ENCODE peak calls at places on chromosomes 5 and 9, in nine cellular contexts. E, G, L, C, X, A, D, I and K are unnamed samples.

GRCh38 chr5:141734501-141735231 is 52.6 kb upstream of the ARAP3 start:
- DNase-seq in E (peak), G (peak), L (peak), C (peak), X (no peak), A (peak), D (peak), I (peak), K (peak)

GRCh38 chr9:107361816-107362215 is 78.7 kb downstream of the RAD23B start:
- DNase-seq in E (no peak), G (no peak), L (no peak), C (no peak), X (no peak), A (peak), D (no peak), I (no peak), K (no peak)

GRCh38 chr9:88745281-88746001 is 210.5 kb downstream of the NXNL2 start:
- DNase-seq in E (peak), G (no peak), L (no peak), C (no peak), X (no peak), A (no peak), D (peak), I (peak), K (no peak)

GRCh38 chr9:96232539-96233241 is 69.3 kb downstream of the HSD17B3 start:
- DNase-seq in E (peak), G (peak), L (peak), C (no peak), X (no peak), A (peak), D (peak), I (peak), K (peak)

GRCh38 chr9:89978185-89978584 is 373.4 kb downstream of the GADD45G start:
- DNase-seq in E (no peak), G (peak), L (no peak), C (no peak), X (no peak), A (no peak), D (peak), I (no peak), K (peak)

GRCh38 chr9:92206490-92206889 is 87.0 kb downstream of the IARS1 start:
- DNase-seq in E (no peak), G (no peak), L (no peak), C (no peak), X (no peak), A (no peak), D (peak), I (no peak), K (no peak)

GRCh38 chr9:89476546-89476945 is 21.4 kb downstream of the SEMA4D start:
- DNase-seq in E (no peak), G (no peak), L (no peak), C (no peak), X (no peak), A (no peak), D (no peak), I (no peak), K (no peak)

GRCh38 chr9:123445981-123446610 is 90.1 kb downstream of the CRB2 start:
- DNase-seq in E (no peak), G (no peak), L (no peak), C (no peak), X (no peak), A (no peak), D (peak), I (no peak), K (no peak)

GRCh38 chr5:53403758-53404157 is 76.7 kb upstream of the FST start:
- DNase-seq in E (no peak), G (no peak), L (no peak), C (no peak), X (no peak), A (no peak), D (no peak), I (no peak), K (no peak)

GRCh38 chr5:132019857-132020555 is 8.5 kb upstream of the ACSL6 start:
- DNase-seq in E (no peak), G (no peak), L (no peak), C (no peak), X (no peak), A (peak), D (no peak), I (no peak), K (peak)

GRCh38 chr9:13860926-13861325 is 453.0 kb downstream of the NFIB start:
- DNase-seq in E (no peak), G (no peak), L (no peak), C (no peak), X (no peak), A (no peak), D (no peak), I (no peak), K (no peak)

GRCh38 chr5:180391276-180391675 is 38.1 kb upstream of the GFPT2 start:
- DNase-seq in E (peak), G (no peak), L (no peak), C (no peak), X (no peak), A (no peak), D (no peak), I (no peak), K (no peak)

GRCh38 chr9:109181284-109181683 is 14.2 kb upstream of the FRRS1L start:
- DNase-seq in E (no peak), G (no peak), L (no peak), C (peak), X (no peak), A (no peak), D (no peak), I (no peak), K (no peak)

GRCh38 chr5:122896598-122897282 is 51.3 kb downstream of the SNX24 start:
- DNase-seq in E (no peak), G (no peak), L (peak), C (no peak), X (no peak), A (peak), D (peak), I (no peak), K (peak)

GRCh38 chr9:89414670-89415069 is 83.2 kb downstream of the SEMA4D start:
- DNase-seq in E (no peak), G (no peak), L (no peak), C (no peak), X (no peak), A (no peak), D (no peak), I (no peak), K (no peak)

GRCh38 chr5:125559296-125559695 is 812.9 kb upstream of the ZNF608 start:
- DNase-seq in E (peak), G (peak), L (no peak), C (no peak), X (no peak), A (peak), D (peak), I (no peak), K (peak)

GRCh38 chr9:35923927-35924763 is 14.9 kb downstream of the SPAAR start:
- DNase-seq in E (no peak), G (peak), L (peak), C (no peak), X (no peak), A (peak), D (peak), I (peak), K (peak)

GRCh38 chr5:801472-801871 is 16.9 kb upstream of the ZDHHC11B start:
- DNase-seq in E (no peak), G (no peak), L (no peak), C (no peak), X (no peak), A (no peak), D (no peak), I (no peak), K (no peak)

GRCh38 chr5:103973669-103974068 is 411.1 kb upstream of the NUDT12 start:
- DNase-seq in E (no peak), G (no peak), L (no peak), C (no peak), X (no peak), A (no peak), D (no peak), I (no peak), K (no peak)

GRCh38 chr5:66741394-66741793 is 145.2 kb downstream of the MAST4 start:
- DNase-seq in E (no peak), G (no peak), L (no peak), C (no peak), X (no peak), A (no peak), D (no peak), I (no peak), K (no peak)

GRCh38 chr9:7246917-7247538 is 489.3 kb downstream of the KDM4C start:
- DNase-seq in E (no peak), G (no peak), L (no peak), C (no peak), X (no peak), A (peak), D (no peak), I (no peak), K (no peak)

GRCh38 chr9:546797-547223 is 294.7 kb upstream of the DMRT1 start:
- DNase-seq in E (no peak), G (no peak), L (peak), C (no peak), X (no peak), A (no peak), D (no peak), I (peak), K (no peak)

GRCh38 chr5:127216906-127217675 is 73.5 kb upstream of the MEGF10 start:
- DNase-seq in E (no peak), G (no peak), L (no peak), C (no peak), X (no peak), A (no peak), D (no peak), I (no peak), K (no peak)

GRCh38 chr5:145245354-145245753 is 589.8 kb downstream of the PRELID2 start:
- DNase-seq in E (no peak), G (no peak), L (no peak), C (no peak), X (no peak), A (no peak), D (no peak), I (no peak), K (no peak)

GRCh38 chr5:458547-459353 is 15.8 kb downstream of the EXOC3 start:
- DNase-seq in E (no peak), G (peak), L (no peak), C (no peak), X (no peak), A (peak), D (no peak), I (no peak), K (no peak)

GRCh38 chr9:131423171-131423581 is 29.3 kb downstream of the PRRC2B start:
- DNase-seq in E (peak), G (peak), L (no peak), C (no peak), X (peak), A (peak), D (peak), I (peak), K (peak)

GRCh38 chr5:160846642-160847041 is 5.4 kb downstream of the ATP10B start:
- DNase-seq in E (no peak), G (no peak), L (no peak), C (no peak), X (no peak), A (no peak), D (no peak), I (no peak), K (no peak)

GRCh38 chr9:35612843-35613242 is 5.4 kb downstream of the CD72 start:
- DNase-seq in E (no peak), G (no peak), L (no peak), C (no peak), X (no peak), A (no peak), D (no peak), I (no peak), K (no peak)

GRCh38 chr5:98749046-98749445 is 24.4 kb upstream of the RGMB start:
- DNase-seq in E (no peak), G (no peak), L (no peak), C (no peak), X (no peak), A (no peak), D (no peak), I (no peak), K (no peak)

GRCh38 chr9:94802795-94803194 is 76.3 kb downstream of the AOPEP start:
- DNase-seq in E (no peak), G (no peak), L (no peak), C (no peak), X (no peak), A (peak), D (peak), I (no peak), K (no peak)

GRCh38 chr5:67476531-67476930 is 279.9 kb upstream of the CD180 start:
- DNase-seq in E (no peak), G (no peak), L (no peak), C (peak), X (no peak), A (peak), D (no peak), I (no peak), K (no peak)

GRCh38 chr5:149409268-149409948 is 30.3 kb upstream of the IL17B start:
- DNase-seq in E (no peak), G (no peak), L (no peak), C (no peak), X (no peak), A (no peak), D (no peak), I (peak), K (no peak)

DNA sequence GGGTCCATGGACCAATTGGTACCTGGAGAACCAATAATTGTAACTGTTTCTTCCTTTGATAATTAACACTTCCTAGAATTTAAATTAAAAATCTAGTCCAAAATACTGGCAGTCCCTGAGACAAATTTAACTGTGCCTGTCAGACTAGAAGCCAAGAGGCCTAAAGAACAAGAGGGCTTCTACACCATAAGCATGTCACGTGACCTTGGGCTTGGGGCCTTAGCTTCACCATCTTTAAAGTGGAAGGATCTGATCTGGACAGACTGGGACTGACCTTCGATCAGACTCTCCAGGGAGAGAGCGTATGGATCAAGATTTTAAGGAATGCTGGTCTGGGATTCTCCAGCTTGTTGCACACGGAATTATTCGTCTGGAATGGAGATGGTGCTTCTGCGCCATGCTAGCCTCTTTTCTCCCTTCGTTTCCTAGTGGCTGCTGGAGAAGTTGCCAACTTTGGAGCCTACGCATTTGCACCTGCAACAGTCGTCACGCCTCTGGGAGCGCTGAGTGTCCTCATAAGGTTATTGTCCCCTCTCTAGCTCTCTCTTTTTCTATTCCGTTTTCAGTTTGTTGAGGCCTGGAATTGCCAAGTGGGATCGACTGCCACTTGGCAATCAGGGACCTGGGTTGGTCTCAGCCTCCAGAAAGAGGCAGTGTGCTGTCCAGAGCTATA is 8.4 kb downstream of the NIPAL4 start:
- DNase-seq in E (no peak), G (no peak), L (no peak), C (no peak), X (no peak), A (no peak), D (no peak), I (no peak), K (no peak)
- H3K4me3 ChIP-seq in E (no peak), G (no peak), L (no peak), C (no peak), X (no peak), A (no peak), D (no peak), I (no peak), K (no peak)

DNA sequence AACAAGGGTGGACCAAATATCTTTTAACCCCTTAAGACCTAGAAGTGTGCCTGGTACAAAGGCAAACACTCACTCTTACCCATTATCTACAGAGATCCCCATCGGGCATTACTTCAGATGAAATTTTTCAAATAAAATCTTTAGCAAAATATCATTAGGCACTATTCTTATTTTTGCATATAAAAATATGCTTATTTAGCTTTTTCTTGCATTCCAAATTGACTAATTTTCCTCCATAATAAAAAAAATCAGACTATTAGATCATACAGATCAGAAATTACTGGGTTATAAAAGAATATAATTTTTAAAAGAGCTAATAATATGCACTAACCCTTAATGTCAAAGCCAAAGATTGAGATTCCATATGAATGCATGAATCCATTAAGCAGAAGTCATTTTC is 178.7 kb upstream of the SLC30A5 start:
- DNase-seq in E (no peak), G (no peak), L (no peak), C (no peak), X (no peak), A (no peak), D (no peak), I (no peak), K (no peak)
- H3K4me3 ChIP-seq in E (no peak), G (no peak), L (no peak), C (no peak), X (no peak), A (no peak), D (no peak), I (no peak), K (no peak)

DNA sequence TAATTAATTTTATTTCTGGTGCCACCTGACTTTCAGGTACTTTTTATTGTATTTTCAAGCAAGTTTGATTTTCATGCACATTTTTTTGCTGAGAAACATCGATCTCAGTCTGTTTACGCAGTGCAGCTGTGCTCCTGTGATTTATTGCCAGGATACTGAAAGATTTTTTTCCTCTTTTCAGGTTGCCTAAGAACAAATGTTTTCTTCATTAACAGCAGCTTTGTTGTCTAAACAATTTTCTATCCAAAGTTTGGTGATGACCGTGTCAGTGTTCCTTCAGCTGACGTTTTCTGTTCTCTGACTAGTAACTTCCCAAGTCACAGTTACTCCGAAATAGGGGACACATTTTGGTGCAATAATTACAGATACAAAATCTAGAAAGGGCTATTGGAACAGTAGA is 78.1 kb downstream of the VCAN start:
- DNase-seq in E (no peak), G (no peak), L (no peak), C (no peak), X (no peak), A (no peak), D (no peak), I (no peak), K (no peak)
- H3K4me3 ChIP-seq in E (no peak), G (no peak), L (no peak), C (no peak), X (no peak), A (no peak), D (no peak), I (no peak), K (no peak)

GRCh38 chr5:154543380-154543779 is 65.4 kb upstream of the HAND1 start:
- DNase-seq in E (no peak), G (no peak), L (no peak), C (no peak), X (no peak), A (peak), D (peak), I (no peak), K (no peak)

GRCh38 chr5:154541553-154541952 is 63.5 kb upstream of the HAND1 start:
- DNase-seq in E (no peak), G (no peak), L (no peak), C (no peak), X (no peak), A (no peak), D (no peak), I (no peak), K (no peak)

GRCh38 chr5:154542581-154542980 is 64.6 kb upstream of the HAND1 start:
- DNase-seq in E (no peak), G (no peak), L (no peak), C (no peak), X (no peak), A (no peak), D (no peak), I (no peak), K (no peak)

GRCh38 chr5:154542000-154542399 is 64.0 kb upstream of the HAND1 start:
- DNase-seq in E (no peak), G (no peak), L (no peak), C (no peak), X (no peak), A (no peak), D (no peak), I (no peak), K (no peak)

DNA sequence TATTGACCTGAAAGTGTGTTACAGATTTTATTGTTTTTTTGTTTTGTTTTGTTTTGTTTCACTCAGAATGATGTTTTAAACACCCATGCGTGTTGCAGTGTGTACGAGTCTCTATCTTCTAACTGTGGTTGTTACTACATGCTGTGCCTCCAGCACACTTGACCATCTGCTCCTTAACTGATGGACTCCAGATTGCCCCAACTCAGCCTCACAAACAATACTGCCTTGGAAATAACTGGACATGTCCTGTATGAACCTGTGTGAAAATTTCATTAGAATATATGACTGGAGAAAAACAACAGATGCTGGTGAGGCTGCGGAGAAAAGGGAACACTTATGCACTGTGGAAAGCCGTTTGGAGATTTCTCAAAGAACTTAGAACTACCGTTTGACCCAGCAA is 68.7 kb upstream of the HAND1 start:
- DNase-seq in E (peak), G (no peak), L (no peak), C (no peak), X (no peak), A (no peak), D (no peak), I (no peak), K (no peak)
- H3K4me3 ChIP-seq in E (no peak), G (no peak), L (no peak), C (no peak), X (no peak), A (no peak), D (no peak), I (no peak), K (no peak)

GRCh38 chr9:16417749-16418148 is 452.7 kb downstream of the BNC2 start:
- DNase-seq in E (no peak), G (no peak), L (no peak), C (no peak), X (no peak), A (no peak), D (peak), I (no peak), K (no peak)
- H3K4me3 ChIP-seq in E (no peak), G (no peak), L (no peak), C (no peak), X (no peak), A (no peak), D (no peak), I (no peak), K (no peak)

DNA sequence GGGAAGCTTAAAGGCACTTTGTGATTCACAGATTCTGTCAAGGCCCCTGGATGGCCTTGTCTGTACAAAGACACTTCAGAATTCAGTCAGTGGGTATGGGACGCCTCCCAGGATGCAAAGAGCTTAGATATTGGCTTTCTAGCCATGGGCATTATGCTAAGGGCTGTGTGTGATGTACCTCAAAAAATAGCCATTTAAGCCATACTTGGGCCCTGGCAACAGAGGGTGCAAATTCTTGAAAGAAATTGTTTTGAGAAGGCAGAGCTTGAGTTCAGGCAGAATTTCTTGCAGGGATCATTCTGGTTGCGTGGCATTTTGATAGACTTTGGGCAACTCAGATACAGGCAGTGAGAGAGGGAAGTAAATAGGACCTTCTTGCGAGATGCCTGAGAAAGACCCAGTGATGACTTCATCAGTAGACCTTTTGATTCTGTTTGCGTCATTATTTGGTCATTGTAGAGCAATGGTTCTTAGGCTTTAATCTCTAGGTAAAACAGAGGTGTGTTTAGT is 3.9 kb downstream of the CYFIP2 start:
- DNase-seq in E (no peak), G (no peak), L (no peak), C (no peak), X (no peak), A (no peak), D (no peak), I (no peak), K (no peak)
- H3K4me3 ChIP-seq in E (no peak), G (no peak), L (no peak), C (no peak), X (no peak), A (no peak), D (no peak), I (no peak), K (no peak)